ENCODE peak calls at places on chromosome 9, in nine cellular contexts. G, W, K, Q, R, F, V, C and Z are unnamed samples.

GRCh38 chr9:128026255-128027165 is 40.6 kb downstream of the NAIF1 start:
- DNase-seq in G (peak; percentile 91), W (no peak), K (no peak), Q (no peak), R (no peak), F (peak; percentile 42), V (no peak), C (peak; percentile 66), Z (peak; percentile 73)

GRCh38 chr9:95458666-95459065 is 58.1 kb downstream of the PTCH1 start:
- DNase-seq in G (no peak), W (no peak), K (no peak), Q (no peak), R (peak; percentile 57), F (no peak), V (no peak), C (no peak), Z (no peak)

GRCh38 chr9:26723486-26723885 is 169.1 kb downstream of the CAAP1 start:
- DNase-seq in G (no peak), W (no peak), K (no peak), Q (no peak), R (peak; percentile 49), F (peak; percentile 70), V (no peak), C (peak; percentile 24), Z (peak; percentile 8)

GRCh38 chr9:1454211-1454979 is 404.2 kb downstream of the DMRT2 start:
- DNase-seq in G (no peak), W (no peak), K (no peak), Q (no peak), R (no peak), F (no peak), V (no peak), C (no peak), Z (no peak)

GRCh38 chr9:104970588-104970987 is 42.6 kb upstream of the ABCA1 start:
- DNase-seq in G (no peak), W (no peak), K (no peak), Q (peak; percentile 51), R (no peak), F (no peak), V (peak; percentile 25), C (no peak), Z (no peak)

GRCh38 chr9:127723450-127723849 is 7.6 kb downstream of the TTC16 start:
- DNase-seq in G (no peak), W (no peak), K (no peak), Q (peak; percentile 87), R (no peak), F (no peak), V (peak; percentile 46), C (no peak), Z (no peak)

GRCh38 chr9:26950521-26950920 is 3.5 kb upstream of the PLAA start:
- DNase-seq in G (no peak), W (no peak), K (no peak), Q (no peak), R (no peak), F (no peak), V (no peak), C (no peak), Z (no peak)

GRCh38 chr9:98191615-98192502 is 578 bp downstream of the CORO2A start:
- DNase-seq in G (peak; percentile 20), W (no peak), K (no peak), Q (no peak), R (peak; percentile 69), F (no peak), V (no peak), C (no peak), Z (peak; percentile 57)

GRCh38 chr9:36250079-36250478 is 8.2 kb downstream of the GNE start:
- DNase-seq in G (no peak), W (no peak), K (no peak), Q (no peak), R (no peak), F (no peak), V (no peak), C (no peak), Z (no peak)

GRCh38 chr9:102911185-102911584 is 83.9 kb upstream of the CYLC2 start:
- DNase-seq in G (no peak), W (no peak), K (no peak), Q (no peak), R (no peak), F (no peak), V (no peak), C (no peak), Z (no peak)